ENCODE peak calls at places on chromosomes 4 and X, in seven cellular contexts. I is body of pancreas, C is uterus, T is suprapubic skin, B is transverse colon, P is sigmoid colon, Z is IMR-90. G is an unnamed sample.

GRCh38 chr4:33386761-33387160 is 2666.6 kb downstream of the PCDH7 start:
- DNase-seq in C (no peak), Z (no peak), T (no peak), P (no peak), B (no peak), I (no peak), G (no peak)

GRCh38 chrX:29215251-29215650 is 628.0 kb downstream of the IL1RAPL1 start:
- DNase-seq in C (no peak), Z (peak; percentile 64), T (no peak), I (no peak), P (no peak), B (no peak), G (no peak)

GRCh38 chr4:76377922-76378321 is 43.0 kb downstream of the CCDC158 start:
- DNase-seq in I (peak; percentile 40), B (peak; percentile 60), C (no peak), T (no peak), P (no peak), Z (peak; percentile 61), G (no peak)

GRCh38 chr4:145083891-145084640 is 13.9 kb downstream of the ANAPC10 start:
- DNase-seq in B (no peak), I (no peak), P (no peak), T (no peak), Z (peak; percentile 47), C (no peak), G (no peak)

GRCh38 chr4:6730603-6731300 is 14.8 kb downstream of the BLOC1S4 start:
- DNase-seq in Z (no peak), T (peak; percentile 75), B (no peak), P (no peak), C (no peak), I (no peak), G (no peak)

GRCh38 chr4:80340036-80340435 is 4.5 kb downstream of the CFAP299 start:
- DNase-seq in P (no peak), T (no peak), I (no peak), B (no peak), Z (peak; percentile 22), C (no peak), G (no peak)

GRCh38 chr4:141646969-141647368 is 10.6 kb downstream of the IL15 start:
- DNase-seq in C (no peak), T (no peak), Z (peak; percentile 77), I (no peak), P (no peak), B (no peak), G (no peak)

GRCh38 chr4:149638073-149638472 is 177.6 kb downstream of the IQCM start:
- DNase-seq in P (no peak), I (no peak), Z (peak; percentile 25), B (no peak), C (no peak), T (no peak), G (no peak)

GRCh38 chrX:8987672-8988250 is 46.2 kb downstream of the FAM9B start:
- DNase-seq in Z (no peak), P (no peak), B (no peak), T (no peak), C (no peak), I (no peak), G (no peak)

GRCh38 chrX:7235071-7235470 is 87.1 kb upstream of the PUDP start:
- DNase-seq in C (no peak), Z (no peak), P (no peak), I (no peak), B (no peak), T (no peak), G (no peak)

GRCh38 chr4:38163216-38164006 is 203.2 kb downstream of the PTTG2 start:
- DNase-seq in C (no peak), B (no peak), T (no peak), P (no peak), I (peak; percentile 32), Z (peak; percentile 87), G (no peak)

GRCh38 chrX:109336141-109336540 is 145.7 kb downstream of the GUCY2F start:
- DNase-seq in P (no peak), C (no peak), Z (no peak), T (no peak), I (no peak), B (no peak), G (no peak)

GRCh38 chrX:781216-782211 is 150.9 kb downstream of the SHOX start:
- DNase-seq in T (no peak), I (no peak), B (no peak), C (no peak), P (no peak), Z (no peak), G (no peak)

GRCh38 chrX:53077207-53078197 is 4.7 kb upstream of the TSPYL2 start:
- DNase-seq in B (no peak), C (no peak), I (no peak), Z (no peak), T (peak; percentile 16), P (no peak), G (no peak)

GRCh38 chrX:20173856-20174255 is 32.2 kb upstream of the EIF1AX start:
- DNase-seq in Z (no peak), I (no peak), T (no peak), C (no peak), P (no peak), B (no peak), G (no peak)

GRCh38 chr4:154024097-154024496 is 235.2 kb upstream of the SFRP2 start:
- DNase-seq in C (no peak), Z (no peak), P (no peak), B (no peak), I (no peak), T (no peak), G (no peak)

GRCh38 chr4:186109245-186109644 is 4.7 kb downstream of the FAM149A start:
- DNase-seq in B (no peak), C (no peak), Z (no peak), T (no peak), P (no peak), I (no peak), G (no peak)

GRCh38 chr4:57211131-57211530 is 100.9 kb upstream of the IGFBP7 start:
- DNase-seq in Z (no peak), P (no peak), I (no peak), C (no peak), T (no peak), B (no peak), G (no peak)

GRCh38 chrX:151538190-151539122 is 25.0 kb upstream of the PASD1 start:
- DNase-seq in I (no peak), C (no peak), T (no peak), B (no peak), P (no peak), Z (no peak), G (no peak)

GRCh38 chr4:88522702-88523324 is 763 bp downstream of the PYURF start:
- DNase-seq in I (peak; percentile 27), Z (peak; percentile 33), P (peak; percentile 70), B (peak; percentile 30), C (peak; percentile 30), T (no peak), G (peak; percentile 70)

GRCh38 chr4:109462802-109463201 is 29.2 kb downstream of the SEC24B start:
- DNase-seq in P (no peak), B (no peak), C (no peak), I (no peak), Z (no peak), T (no peak), G (no peak)

GRCh38 chrX:22081475-22082092 is 49.5 kb downstream of the PHEX start:
- DNase-seq in T (no peak), I (peak; percentile 53), B (peak; percentile 53), P (peak; percentile 66), Z (peak; percentile 63), C (peak; percentile 47), G (no peak)

GRCh38 chrX:44784241-44784640 is 59.6 kb upstream of the DUSP21 start:
- DNase-seq in B (no peak), I (no peak), T (no peak), Z (no peak), C (no peak), P (no peak), G (no peak)

GRCh38 chrX:39052751-39053150 is 251.5 kb downstream of the MID1IP1 start:
- DNase-seq in P (no peak), Z (no peak), C (no peak), I (no peak), T (no peak), B (no peak), G (no peak)
- H3K27me3 ChIP-seq in P (no peaks in the 10 kb centered on the region), Z (peaks cover 12% of the 10 kb centered on the region), C (no peaks in the 10 kb centered on the region), I (no peaks in the 10 kb centered on the region), T (no peaks in the 10 kb centered on the region), B (no peaks in the 10 kb centered on the region), G (no peaks in the 10 kb centered on the region)

GRCh38 chrX:80808854-80809493 is 703 bp downstream of the BRWD3 start:
- DNase-seq in C (peak; percentile 15), Z (no peak), P (peak; percentile 70), T (peak; percentile 69), I (peak; percentile 24), B (peak; percentile 28), G (peak; percentile 28)

GRCh38 chrX:80806557-80806956 is 3.1 kb downstream of the BRWD3 start:
- DNase-seq in B (no peak), P (no peak), I (no peak), Z (no peak), C (no peak), T (no peak), G (no peak)

GRCh38 chrX:80807606-80808159 is 2.0 kb downstream of the BRWD3 start:
- DNase-seq in T (no peak), Z (no peak), B (no peak), C (no peak), P (no peak), I (no peak), G (no peak)

GRCh38 chrX:80810365-80810978 is 795 bp upstream of the BRWD3 start:
- DNase-seq in C (no peak), Z (no peak), I (no peak), T (no peak), B (no peak), P (no peak), G (no peak)

GRCh38 chrX:80808160-80808735 is 1.4 kb downstream of the BRWD3 start:
- DNase-seq in I (peak; percentile 83), C (peak; percentile 79), B (peak; percentile 84), P (peak; percentile 86), Z (peak; percentile 67), T (peak; percentile 84), G (peak; percentile 82)
- TF ChIP-seq POLR2A in I (peak; percentile 20), C (no peak), B (peak; percentile 18), P (no peak), Z (no peak), T (no peak), G (no peak)

DNA sequence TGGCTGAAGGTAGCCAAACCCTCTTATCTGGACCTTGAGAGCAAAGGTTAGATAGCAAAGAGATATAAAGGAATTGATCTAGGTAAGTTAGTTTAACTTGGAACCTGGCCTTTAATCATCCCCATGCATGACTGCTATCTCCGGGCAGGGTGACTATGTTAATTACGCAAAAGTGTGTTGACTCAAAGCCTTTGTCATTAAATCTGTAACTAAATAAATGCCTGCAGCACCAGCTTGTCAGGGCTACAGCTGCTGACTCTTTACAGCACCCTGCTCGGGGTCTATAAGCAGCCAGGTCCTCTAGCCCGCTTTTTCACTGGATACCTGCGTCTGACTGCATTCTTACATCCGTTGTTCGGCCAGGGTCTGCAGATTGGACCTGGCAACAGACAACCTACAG is 201.7 kb downstream of the TBCK start:
- DNase-seq in B (no peak), T (no peak), Z (no peak), I (no peak), P (no peak), C (no peak), G (no peak)
- H3K27me3 ChIP-seq in B (no peaks in the 10 kb centered on the region), T (no peaks in the 10 kb centered on the region), Z (no peaks in the 10 kb centered on the region), I (no peaks in the 10 kb centered on the region), P (no peaks in the 10 kb centered on the region), C (no peaks in the 10 kb centered on the region), G (no peaks in the 10 kb centered on the region)

DNA sequence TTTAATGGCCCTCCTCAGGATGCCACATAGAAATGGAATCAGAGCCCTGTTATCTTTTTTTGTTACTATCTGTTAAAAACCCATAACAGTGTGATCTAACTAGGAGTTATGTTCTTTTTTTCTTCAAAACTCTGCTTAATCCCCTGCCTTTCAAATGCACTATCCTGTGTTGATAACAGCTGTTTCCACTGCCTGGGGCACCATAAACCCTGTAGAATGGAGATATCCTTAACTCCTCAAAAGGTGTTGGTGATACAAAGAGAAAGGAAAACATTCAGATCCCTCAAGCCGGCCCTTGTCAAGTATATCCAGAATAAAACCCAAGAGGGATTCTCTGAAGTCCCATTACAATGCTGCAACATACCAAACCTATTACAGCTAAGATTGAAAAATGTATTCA is 108.6 kb downstream of the ACTRT1 start:
- DNase-seq in B (no peak), P (no peak), C (no peak), T (no peak), Z (no peak), I (no peak), G (no peak)
- TF ChIP-seq POLR2A in B (no peak), P (no peak), C (no peak), T (no peak), Z (no peak), I (no peak), G (no peak)

G was measured in upper lobe of left lung.